ENCODE peak calls at places on chromosomes 11 and 22, in ten cellular contexts. J, W, E, U, G, S, H, R, N and L are unnamed samples.
A peak's percentile ranks its signal among the peaks of the same experiment; 100 is the strongest.

GRCh38 chr11:62340269-62340901 is 3.1 kb downstream of the ASRGL1 start:
- DNase-seq in J (peak; percentile 58), W (peak; percentile 41), E (peak; percentile 59), U (no peak), G (no peak), S (peak; percentile 32), H (no peak), R (peak; percentile 56), N (peak; percentile 68), L (peak; percentile 83)

GRCh38 chr11:100681064-100681502 is 6.0 kb upstream of the ARHGAP42 start:
- DNase-seq in J (peak; percentile 81), W (peak; percentile 19), E (peak; percentile 23), U (no peak), G (no peak), S (no peak), H (no peak), R (peak; percentile 29), N (peak; percentile 67), L (peak; percentile 61)

GRCh38 chr22:29479417-29480261 is at the start of gene NEFH:
- DNase-seq in J (peak; percentile 12), W (no peak), E (no peak), U (no peak), G (no peak), S (no peak), H (no peak), R (peak; percentile 21), N (no peak), L (no peak)

GRCh38 chr11:28677719-28678118 is 569.5 kb downstream of the METTL15 start:
- DNase-seq in J (no peak), W (no peak), E (no peak), U (no peak), G (no peak), S (no peak), H (no peak), R (no peak), N (no peak), L (no peak)

GRCh38 chr11:45083544-45084087 is 62.8 kb upstream of the PRDM11 start:
- DNase-seq in J (peak; percentile 51), W (no peak), E (no peak), U (no peak), G (no peak), S (no peak), H (no peak), R (peak; percentile 29), N (no peak), L (no peak)

GRCh38 chr11:80473562-80473961 is 1032.7 kb upstream of the TENM4 start:
- DNase-seq in J (no peak), W (no peak), E (no peak), U (no peak), G (no peak), S (no peak), H (no peak), R (no peak), N (no peak), L (no peak)

GRCh38 chr11:83990160-83990733 is 704.1 kb upstream of the CCDC90B start:
- DNase-seq in J (no peak), W (no peak), E (no peak), U (peak; percentile 31), G (no peak), S (no peak), H (no peak), R (no peak), N (no peak), L (no peak)

GRCh38 chr11:66478823-66479740 is 1.2 kb upstream of the DPP3 start:
- DNase-seq in J (peak; percentile 70), W (peak; percentile 65), E (peak; percentile 33), U (peak; percentile 85), G (peak; percentile 79), S (peak; percentile 45), H (no peak), R (peak; percentile 24), N (peak; percentile 50), L (no peak)

GRCh38 chr11:776459-777287 is 614 bp downstream of the GATD1 start:
- DNase-seq in J (no peak), W (peak; percentile 28), E (no peak), U (peak; percentile 81), G (peak; percentile 70), S (no peak), H (no peak), R (peak; percentile 90), N (no peak), L (peak; percentile 49)

GRCh38 chr22:35540600-35541253 is at the start of gene RASD2:
- DNase-seq in J (peak; percentile 47), W (peak; percentile 22), E (peak; percentile 59), U (no peak), G (no peak), S (no peak), H (no peak), R (peak; percentile 51), N (no peak), L (peak; percentile 66)

GRCh38 chr11:2136209-2136951 is 2.8 kb downstream of the IGF2 start:
- DNase-seq in J (peak; percentile 9), W (no peak), E (no peak), U (peak; percentile 69), G (no peak), S (no peak), H (no peak), R (no peak), N (no peak), L (no peak)

GRCh38 chr11:27028653-27029052 is 12.0 kb upstream of the BBOX1 start:
- DNase-seq in J (no peak), W (no peak), E (no peak), U (no peak), G (no peak), S (no peak), H (no peak), R (no peak), N (no peak), L (no peak)

GRCh38 chr11:116927163-116927772 is 89.8 kb upstream of the APOA1 start:
- DNase-seq in J (peak; percentile 69), W (no peak), E (peak; percentile 67), U (no peak), G (no peak), S (no peak), H (no peak), R (peak; percentile 23), N (no peak), L (peak; percentile 35)

GRCh38 chr11:123608371-123608770 is 46.1 kb downstream of the SCN3B start:
- DNase-seq in J (no peak), W (no peak), E (no peak), U (no peak), G (no peak), S (no peak), H (no peak), R (no peak), N (no peak), L (no peak)

GRCh38 chr22:45065726-45066125 is 55.9 kb upstream of the PHF21B start:
- DNase-seq in J (no peak), W (no peak), E (no peak), U (no peak), G (no peak), S (no peak), H (no peak), R (no peak), N (peak; percentile 6), L (no peak)
- H3K4me3 ChIP-seq in J (no peak overlapping the region), W (no peak overlapping the region), E (no peak overlapping the region), U (no peak overlapping the region), G (no peak overlapping the region), S (no peak overlapping the region), H (no peak overlapping the region), R (no peak overlapping the region), N (no peak overlapping the region), L (no peak overlapping the region)

DNA sequence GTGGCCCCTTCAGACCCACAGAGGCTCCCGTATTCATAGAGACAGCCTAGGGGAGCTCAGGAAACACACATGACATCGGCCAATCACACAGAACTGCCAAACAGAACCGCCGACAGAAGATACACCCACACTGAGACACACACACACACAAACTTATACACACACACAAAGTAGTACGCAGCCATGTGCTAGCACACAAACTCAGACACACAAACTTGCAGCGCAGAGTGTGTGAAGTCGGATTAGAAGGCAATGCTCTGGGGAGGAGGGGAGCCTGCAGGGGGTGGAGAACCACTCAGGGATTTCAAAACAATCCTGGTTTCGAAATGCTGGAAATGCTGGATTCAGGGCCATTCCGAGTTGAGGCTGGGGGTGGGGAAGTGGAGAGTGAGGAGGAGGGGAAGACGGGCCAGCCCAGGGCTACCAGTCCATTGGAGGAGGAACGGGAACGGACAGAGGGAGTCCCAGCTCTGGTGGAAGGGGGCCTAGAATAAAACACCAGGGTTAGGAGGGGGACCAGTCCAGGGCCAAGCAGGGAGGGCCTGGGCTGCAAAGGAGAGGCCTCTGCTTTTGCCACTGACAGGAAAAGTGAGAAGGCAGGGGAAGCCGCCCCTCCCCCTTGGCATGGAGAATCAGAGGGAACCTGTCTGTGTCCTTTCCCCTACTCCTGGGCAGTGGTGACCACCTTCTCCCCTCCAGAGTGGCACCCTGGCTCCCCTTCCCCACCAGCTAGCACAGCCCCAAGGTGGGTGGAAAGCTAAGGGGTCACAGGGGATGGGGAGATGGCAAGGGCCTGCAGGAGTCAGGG is 4.4 kb downstream of the BCL9L start:
- DNase-seq in J (peak; percentile 94), W (no peak), E (peak; percentile 30), U (peak; percentile 93), G (peak; percentile 95), S (no peak), H (no peak), R (no peak), N (peak; percentile 96), L (no peak)
- H3K4me3 ChIP-seq in J (peak overlapping the region; percentile 11), W (peak overlapping the region; percentile 81), E (peak overlapping the region; percentile 95), U (peak overlapping the region; percentile 92), G (peak overlapping the region; percentile 72), S (peak overlapping the region; percentile 81), H (peak overlapping the region; percentile 88), R (peak overlapping the region; percentile 95), N (peak overlapping the region; percentile 99), L (peak overlapping the region; percentile 2)

DNA sequence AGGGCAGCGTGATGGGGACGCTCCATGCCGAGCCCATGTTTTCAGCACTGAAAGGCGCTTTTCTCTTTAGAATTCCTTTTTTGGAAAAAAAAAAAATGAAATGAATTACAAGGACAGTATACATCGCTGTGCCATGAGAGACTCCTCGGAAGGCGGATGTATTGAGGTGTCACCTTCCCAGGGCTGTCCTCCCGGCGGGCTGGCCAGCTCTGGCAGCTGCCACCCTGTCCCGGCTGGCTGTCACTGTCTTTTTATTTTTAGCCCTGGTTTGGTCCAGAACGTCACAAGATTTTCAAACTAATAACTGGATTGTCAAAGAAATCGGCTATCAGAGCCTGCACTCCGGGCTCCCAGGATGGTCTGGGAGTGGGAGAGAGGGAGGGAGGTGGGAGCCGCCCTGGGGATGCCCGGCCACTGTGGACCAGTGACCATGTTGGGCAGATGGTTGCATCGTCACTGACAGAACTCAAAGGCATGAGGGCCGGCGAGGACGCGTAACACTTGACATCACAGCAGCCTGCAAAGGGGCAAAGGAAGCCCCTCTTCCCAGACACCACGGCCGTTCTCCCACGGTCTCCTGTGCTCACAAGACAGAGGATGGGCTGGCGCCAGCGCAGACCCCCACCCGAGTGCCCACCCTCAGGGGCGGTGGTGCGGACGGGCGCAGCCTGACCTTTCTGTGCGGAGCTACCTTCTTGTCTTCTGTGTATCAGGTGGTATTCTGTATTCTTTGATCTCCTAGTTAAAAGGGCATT is 392.9 kb downstream of the TBC1D22A start:
- DNase-seq in J (no peak), W (no peak), E (no peak), U (no peak), G (no peak), S (no peak), H (no peak), R (no peak), N (no peak), L (no peak)
- H3K4me3 ChIP-seq in J (no peak overlapping the region), W (no peak overlapping the region), E (no peak overlapping the region), U (no peak overlapping the region), G (peak overlapping the region; percentile 40), S (no peak overlapping the region), H (no peak overlapping the region), R (no peak overlapping the region), N (no peak overlapping the region), L (no peak overlapping the region)

DNA sequence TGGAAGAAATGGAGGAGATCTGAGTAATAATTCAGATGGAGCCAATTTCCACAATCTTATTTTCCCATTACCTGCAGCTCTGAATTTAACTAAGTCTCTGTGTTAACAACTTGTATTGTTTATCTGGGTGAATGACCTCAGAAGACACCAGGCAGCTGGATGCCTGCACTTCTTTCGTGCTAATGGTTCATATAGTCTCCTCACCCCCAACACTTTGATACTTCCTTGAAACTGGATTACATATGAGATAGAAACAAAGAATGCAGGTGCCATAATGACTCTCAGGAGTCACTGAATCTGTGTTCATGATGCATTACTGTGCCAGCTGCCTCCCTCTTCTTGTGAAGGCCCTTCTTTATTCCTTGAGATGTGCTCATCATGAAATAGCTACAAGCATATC is 125.6 kb upstream of the VPREB1 start:
- DNase-seq in J (no peak), W (no peak), E (no peak), U (no peak), G (no peak), S (no peak), H (no peak), R (no peak), N (no peak), L (no peak)
- H3K4me3 ChIP-seq in J (no peak overlapping the region), W (no peak overlapping the region), E (no peak overlapping the region), U (no peak overlapping the region), G (no peak overlapping the region), S (no peak overlapping the region), H (no peak overlapping the region), R (no peak overlapping the region), N (no peak overlapping the region), L (no peak overlapping the region)